ENCODE peak calls at places on chromosomes 3 and 15, in eight cellular contexts. One of them, this sample, is unnamed. For H3K36me3 and H3K4me1, the result is how much of the 10 kb centered on the place peaks cover.

GRCh38 chr3:5055352-5056004 is 66.6 kb upstream of the ARL8B start:
- DNase-seq in CD8-positive, alpha-beta memory T cell: no peak
- DNase-seq in transverse colon: no peak
- DNase-seq in mesendoderm: no peak
- DNase-seq in mammary epithelial cell: no peak
- DNase-seq in psoas muscle: no peak
- DNase-seq in pancreas: no peak
- DNase-seq in endothelial cell of umbilical vein: no peak
- DNase-seq in this sample: no peak

GRCh38 chr3:37058117-37058516 is 64.8 kb downstream of the MLH1 start:
- DNase-seq in CD8-positive, alpha-beta memory T cell: no peak
- DNase-seq in transverse colon: no peak
- DNase-seq in mesendoderm: no peak
- DNase-seq in mammary epithelial cell: no peak
- DNase-seq in psoas muscle: no peak
- DNase-seq in pancreas: no peak
- DNase-seq in endothelial cell of umbilical vein: no peak
- DNase-seq in this sample: no peak

GRCh38 chr15:92306662-92307061 is 87.0 kb upstream of the ST8SIA2 start:
- DNase-seq in CD8-positive, alpha-beta memory T cell: no peak
- DNase-seq in transverse colon: no peak
- DNase-seq in mesendoderm: peak
- DNase-seq in mammary epithelial cell: peak
- DNase-seq in psoas muscle: no peak
- DNase-seq in pancreas: no peak
- DNase-seq in endothelial cell of umbilical vein: no peak
- DNase-seq in this sample: no peak

GRCh38 chr15:78210349-78210717 is 24.0 kb downstream of the ACSBG1 start:
- DNase-seq in CD8-positive, alpha-beta memory T cell: no peak
- DNase-seq in transverse colon: no peak
- DNase-seq in mesendoderm: no peak
- DNase-seq in mammary epithelial cell: no peak
- DNase-seq in psoas muscle: no peak
- DNase-seq in pancreas: no peak
- DNase-seq in endothelial cell of umbilical vein: no peak
- DNase-seq in this sample: no peak

GRCh38 chr3:46284981-46285683 is 42.9 kb downstream of the CCR3 start:
- DNase-seq in CD8-positive, alpha-beta memory T cell: peak
- DNase-seq in transverse colon: no peak
- DNase-seq in mesendoderm: no peak
- DNase-seq in mammary epithelial cell: peak
- DNase-seq in psoas muscle: peak
- DNase-seq in pancreas: no peak
- DNase-seq in endothelial cell of umbilical vein: no peak
- DNase-seq in this sample: peak

GRCh38 chr15:77033417-77033728 is 37.5 kb downstream of the TSPAN3 start:
- DNase-seq in CD8-positive, alpha-beta memory T cell: no peak
- DNase-seq in transverse colon: no peak
- DNase-seq in mesendoderm: no peak
- DNase-seq in mammary epithelial cell: no peak
- DNase-seq in psoas muscle: no peak
- DNase-seq in pancreas: no peak
- DNase-seq in endothelial cell of umbilical vein: no peak
- DNase-seq in this sample: no peak

GRCh38 chr15:56356616-56357015 is 8.6 kb upstream of the TEX9 start:
- DNase-seq in CD8-positive, alpha-beta memory T cell: no peak
- DNase-seq in transverse colon: no peak
- DNase-seq in mesendoderm: no peak
- DNase-seq in mammary epithelial cell: peak
- DNase-seq in psoas muscle: no peak
- DNase-seq in pancreas: no peak
- DNase-seq in endothelial cell of umbilical vein: no peak
- DNase-seq in this sample: no peak

GRCh38 chr3:46276497-46277099 is 34.3 kb downstream of the CCR3 start:
- DNase-seq in CD8-positive, alpha-beta memory T cell: peak
- DNase-seq in transverse colon: peak
- DNase-seq in mesendoderm: peak
- DNase-seq in mammary epithelial cell: peak
- DNase-seq in psoas muscle: peak
- DNase-seq in pancreas: peak
- DNase-seq in endothelial cell of umbilical vein: peak
- DNase-seq in this sample: peak

GRCh38 chr3:32675650-32676049 is 9.3 kb upstream of the CNOT10 start:
- DNase-seq in CD8-positive, alpha-beta memory T cell: no peak
- DNase-seq in transverse colon: no peak
- DNase-seq in mesendoderm: no peak
- DNase-seq in mammary epithelial cell: no peak
- DNase-seq in psoas muscle: no peak
- DNase-seq in pancreas: no peak
- DNase-seq in endothelial cell of umbilical vein: no peak
- DNase-seq in this sample: no peak

GRCh38 chr3:126743350-126743749 is 39.3 kb downstream of the CHCHD6 start:
- DNase-seq in CD8-positive, alpha-beta memory T cell: no peak
- DNase-seq in transverse colon: no peak
- DNase-seq in mesendoderm: peak
- DNase-seq in mammary epithelial cell: no peak
- DNase-seq in psoas muscle: no peak
- DNase-seq in pancreas: no peak
- DNase-seq in endothelial cell of umbilical vein: no peak
- DNase-seq in this sample: no peak

GRCh38 chr15:44289352-44289790 is 852 bp downstream of the GOLM2 start:
- DNase-seq in CD8-positive, alpha-beta memory T cell: no peak
- DNase-seq in transverse colon: no peak
- DNase-seq in mesendoderm: no peak
- DNase-seq in mammary epithelial cell: no peak
- DNase-seq in psoas muscle: no peak
- DNase-seq in pancreas: no peak
- DNase-seq in endothelial cell of umbilical vein: peak
- DNase-seq in this sample: no peak

GRCh38 chr3:148466143-148466542 is 231.6 kb upstream of the AGTR1 start:
- DNase-seq in CD8-positive, alpha-beta memory T cell: no peak
- DNase-seq in transverse colon: no peak
- DNase-seq in mesendoderm: peak
- DNase-seq in mammary epithelial cell: no peak
- DNase-seq in psoas muscle: no peak
- DNase-seq in pancreas: no peak
- DNase-seq in endothelial cell of umbilical vein: peak
- DNase-seq in this sample: no peak

GRCh38 chr3:62688050-62688449 is 187.2 kb downstream of the CADPS start:
- DNase-seq in CD8-positive, alpha-beta memory T cell: no peak
- DNase-seq in transverse colon: no peak
- DNase-seq in mesendoderm: no peak
- DNase-seq in mammary epithelial cell: peak
- DNase-seq in psoas muscle: no peak
- DNase-seq in pancreas: no peak
- DNase-seq in endothelial cell of umbilical vein: no peak
- DNase-seq in this sample: no peak

GRCh38 chr3:136075816-136076215 is 110.3 kb downstream of the PPP2R3A start:
- DNase-seq in CD8-positive, alpha-beta memory T cell: no peak
- DNase-seq in transverse colon: no peak
- DNase-seq in mesendoderm: peak
- DNase-seq in mammary epithelial cell: no peak
- DNase-seq in psoas muscle: no peak
- DNase-seq in pancreas: no peak
- DNase-seq in endothelial cell of umbilical vein: no peak
- DNase-seq in this sample: no peak

GRCh38 chr15:75966073-75966472 is 46.2 kb downstream of the NRG4 start:
- DNase-seq in CD8-positive, alpha-beta memory T cell: no peak
- DNase-seq in transverse colon: no peak
- DNase-seq in mesendoderm: no peak
- DNase-seq in mammary epithelial cell: peak
- DNase-seq in psoas muscle: no peak
- DNase-seq in pancreas: no peak
- DNase-seq in endothelial cell of umbilical vein: no peak
- DNase-seq in this sample: no peak

GRCh38 chr3:168847293-168847883 is 751.7 kb upstream of the GOLIM4 start:
- DNase-seq in CD8-positive, alpha-beta memory T cell: no peak
- DNase-seq in transverse colon: no peak
- DNase-seq in mesendoderm: peak
- DNase-seq in mammary epithelial cell: peak
- DNase-seq in psoas muscle: no peak
- DNase-seq in pancreas: no peak
- DNase-seq in endothelial cell of umbilical vein: peak
- DNase-seq in this sample: no peak

GRCh38 chr15:80436511-80437307 is 32.5 kb downstream of the ARNT2 start:
- DNase-seq in CD8-positive, alpha-beta memory T cell: no peak
- DNase-seq in transverse colon: no peak
- DNase-seq in mesendoderm: peak
- DNase-seq in mammary epithelial cell: peak
- DNase-seq in psoas muscle: no peak
- DNase-seq in pancreas: no peak
- DNase-seq in endothelial cell of umbilical vein: no peak
- DNase-seq in this sample: no peak

DNA sequence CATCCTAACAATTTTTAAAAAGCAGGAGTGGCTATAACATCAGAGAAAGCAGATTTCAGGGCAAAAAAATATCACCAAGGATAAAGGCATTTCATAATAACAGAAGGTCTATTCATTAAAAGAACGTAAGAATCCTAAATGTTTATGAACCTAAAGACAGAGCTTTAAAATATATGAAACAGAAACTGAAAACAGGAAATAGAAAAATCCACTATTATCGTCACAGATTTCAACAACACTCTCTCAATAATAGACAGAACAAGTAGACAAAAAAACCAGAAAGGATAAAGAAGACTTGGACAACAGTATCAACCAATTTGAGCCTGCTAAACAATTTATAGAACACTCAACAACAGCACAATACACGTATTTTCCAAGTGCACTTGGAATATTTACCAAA is 71.4 kb downstream of the FBXL22 start:
- DNase-seq in CD8-positive, alpha-beta memory T cell: no peak
- DNase-seq in transverse colon: no peak
- DNase-seq in mesendoderm: no peak
- DNase-seq in mammary epithelial cell: no peak
- DNase-seq in psoas muscle: no peak
- DNase-seq in pancreas: no peak
- DNase-seq in endothelial cell of umbilical vein: no peak
- DNase-seq in this sample: no peak
- H3K36me3 ChIP-seq in CD8-positive, alpha-beta memory T cell: under half
- H3K36me3 ChIP-seq in transverse colon: under half
- H3K36me3 ChIP-seq in mesendoderm: under half
- H3K36me3 ChIP-seq in mammary epithelial cell: under half
- H3K36me3 ChIP-seq in psoas muscle: half or more
- H3K36me3 ChIP-seq in pancreas: under half
- H3K36me3 ChIP-seq in endothelial cell of umbilical vein: under half
- H3K36me3 ChIP-seq in this sample: half or more

DNA sequence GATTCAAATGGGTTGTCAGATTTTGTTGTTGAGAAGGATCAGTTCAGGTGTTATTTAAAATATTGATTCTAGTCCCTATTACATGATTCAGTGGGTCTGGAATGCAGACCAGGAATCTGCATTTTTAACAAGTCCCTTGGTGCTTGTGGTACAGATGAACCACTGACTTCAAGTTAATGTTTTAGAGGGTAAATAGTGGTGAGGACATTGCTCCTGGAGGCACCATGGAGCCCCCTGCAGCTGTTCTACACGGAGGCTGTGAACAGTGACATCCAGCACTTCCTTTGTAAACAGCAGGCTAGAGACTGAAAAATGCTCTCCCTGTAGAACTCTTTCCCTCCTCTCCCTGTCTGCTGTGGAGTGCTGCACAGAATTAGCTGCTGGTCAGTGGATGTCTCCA is 4.8 kb upstream of the FSIP1 start:
- DNase-seq in CD8-positive, alpha-beta memory T cell: no peak
- DNase-seq in transverse colon: no peak
- DNase-seq in mesendoderm: peak
- DNase-seq in mammary epithelial cell: no peak
- DNase-seq in psoas muscle: no peak
- DNase-seq in pancreas: no peak
- DNase-seq in endothelial cell of umbilical vein: peak
- DNase-seq in this sample: no peak
- H3K4me1 ChIP-seq in CD8-positive, alpha-beta memory T cell: under half
- H3K4me1 ChIP-seq in transverse colon: under half
- H3K4me1 ChIP-seq in mesendoderm: under half
- H3K4me1 ChIP-seq in mammary epithelial cell: under half
- H3K4me1 ChIP-seq in psoas muscle: under half
- H3K4me1 ChIP-seq in pancreas: under half
- H3K4me1 ChIP-seq in endothelial cell of umbilical vein: under half
- H3K4me1 ChIP-seq in this sample: under half

GRCh38 chr3:29241855-29242254 is 39.0 kb upstream of the RBMS3 start:
- DNase-seq in CD8-positive, alpha-beta memory T cell: no peak
- DNase-seq in transverse colon: no peak
- DNase-seq in mesendoderm: no peak
- DNase-seq in mammary epithelial cell: no peak
- DNase-seq in psoas muscle: no peak
- DNase-seq in pancreas: no peak
- DNase-seq in endothelial cell of umbilical vein: no peak
- DNase-seq in this sample: no peak

GRCh38 chr3:29245441-29245840 is 35.4 kb upstream of the RBMS3 start:
- DNase-seq in CD8-positive, alpha-beta memory T cell: no peak
- DNase-seq in transverse colon: no peak
- DNase-seq in mesendoderm: no peak
- DNase-seq in mammary epithelial cell: no peak
- DNase-seq in psoas muscle: no peak
- DNase-seq in pancreas: no peak
- DNase-seq in endothelial cell of umbilical vein: no peak
- DNase-seq in this sample: no peak

GRCh38 chr3:29249829-29250228 is 31.0 kb upstream of the RBMS3 start:
- DNase-seq in CD8-positive, alpha-beta memory T cell: no peak
- DNase-seq in transverse colon: no peak
- DNase-seq in mesendoderm: no peak
- DNase-seq in mammary epithelial cell: no peak
- DNase-seq in psoas muscle: no peak
- DNase-seq in pancreas: no peak
- DNase-seq in endothelial cell of umbilical vein: no peak
- DNase-seq in this sample: no peak

GRCh38 chr3:29247088-29247745 is 33.7 kb upstream of the RBMS3 start:
- DNase-seq in CD8-positive, alpha-beta memory T cell: no peak
- DNase-seq in transverse colon: no peak
- DNase-seq in mesendoderm: no peak
- DNase-seq in mammary epithelial cell: peak
- DNase-seq in psoas muscle: no peak
- DNase-seq in pancreas: no peak
- DNase-seq in endothelial cell of umbilical vein: no peak
- DNase-seq in this sample: no peak
- H3K27ac ChIP-seq in CD8-positive, alpha-beta memory T cell: no peak
- H3K27ac ChIP-seq in transverse colon: no peak
- H3K27ac ChIP-seq in mesendoderm: no peak
- H3K27ac ChIP-seq in mammary epithelial cell: no peak
- H3K27ac ChIP-seq in psoas muscle: peak
- H3K27ac ChIP-seq in pancreas: no peak
- H3K27ac ChIP-seq in endothelial cell of umbilical vein: no peak
- H3K27ac ChIP-seq in this sample: no peak

GRCh38 chr3:52847241-52847640 is 12.4 kb upstream of the MUSTN1 start:
- DNase-seq in CD8-positive, alpha-beta memory T cell: no peak
- DNase-seq in transverse colon: no peak
- DNase-seq in mesendoderm: no peak
- DNase-seq in mammary epithelial cell: no peak
- DNase-seq in psoas muscle: peak
- DNase-seq in pancreas: no peak
- DNase-seq in endothelial cell of umbilical vein: no peak
- DNase-seq in this sample: no peak
- H3K36me3 ChIP-seq in CD8-positive, alpha-beta memory T cell: under half
- H3K36me3 ChIP-seq in transverse colon: under half
- H3K36me3 ChIP-seq in mesendoderm: under half
- H3K36me3 ChIP-seq in mammary epithelial cell: under half
- H3K36me3 ChIP-seq in psoas muscle: under half
- H3K36me3 ChIP-seq in pancreas: under half
- H3K36me3 ChIP-seq in endothelial cell of umbilical vein: under half
- H3K36me3 ChIP-seq in this sample: half or more

GRCh38 chr15:85472349-85472748 is 91.9 kb downstream of the AKAP13 start:
- DNase-seq in CD8-positive, alpha-beta memory T cell: no peak
- DNase-seq in transverse colon: no peak
- DNase-seq in mesendoderm: no peak
- DNase-seq in mammary epithelial cell: no peak
- DNase-seq in psoas muscle: no peak
- DNase-seq in pancreas: no peak
- DNase-seq in endothelial cell of umbilical vein: no peak
- DNase-seq in this sample: no peak
- H3K4me1 ChIP-seq in CD8-positive, alpha-beta memory T cell: under half
- H3K4me1 ChIP-seq in transverse colon: under half
- H3K4me1 ChIP-seq in mesendoderm: under half
- H3K4me1 ChIP-seq in mammary epithelial cell: under half
- H3K4me1 ChIP-seq in psoas muscle: under half
- H3K4me1 ChIP-seq in pancreas: under half
- H3K4me1 ChIP-seq in endothelial cell of umbilical vein: under half
- H3K4me1 ChIP-seq in this sample: half or more

This sample was measured in left ventricle myocardium inferior.